ENCODE peak calls at places on chromosomes 7 and 10, in four cellular contexts. L is endodermal cell, T is IMR-90, P is heart left ventricle. W is an unnamed sample. For H3K4me1, the result is how much of the 10 kb centered on the place peaks cover.

GRCh38 chr10:113520606-113521481 is 32.0 kb upstream of the HABP2 start:
- DNase-seq in T (peak), P (peak), L (peak), W (no peak)

GRCh38 chr10:74150151-74151056 is at the start of gene AP3M1:
- DNase-seq in L (peak), T (no peak), P (peak), W (peak)

GRCh38 chr10:110513949-110514348 is 16.2 kb downstream of the DUSP5 start:
- DNase-seq in L (no peak), P (no peak), T (no peak), W (no peak)

GRCh38 chr7:32094516-32094915 is 24.3 kb upstream of the PDE1C start:
- DNase-seq in T (no peak), P (no peak), L (no peak), W (no peak)

GRCh38 chr10:75875740-75876139 is 444.3 kb downstream of the LRMDA start:
- DNase-seq in L (no peak), T (no peak), P (no peak), W (no peak)

GRCh38 chr7:101681170-101682007 is 52.3 kb upstream of the MYL10 start:
- DNase-seq in T (peak), P (peak), L (no peak), W (no peak)

GRCh38 chr10:29130190-29130673 is 158.6 kb upstream of the LYZL1 start:
- DNase-seq in T (peak), P (no peak), L (peak), W (no peak)

GRCh38 chr7:5361446-5362155 is 62.0 kb downstream of the TNRC18 start:
- DNase-seq in T (no peak), P (no peak), L (peak), W (no peak)

GRCh38 chr7:107133396-107133795 is 35.4 kb upstream of the HBP1 start:
- DNase-seq in T (no peak), L (no peak), P (no peak), W (no peak)

GRCh38 chr7:7505936-7506335 is 29.7 kb downstream of the COL28A1 start:
- DNase-seq in T (no peak), P (no peak), L (no peak), W (no peak)

GRCh38 chr10:28457110-28457509 is 75.8 kb upstream of the WAC start:
- DNase-seq in T (no peak), L (no peak), P (no peak), W (no peak)

GRCh38 chr10:27192284-27192683 is 37.1 kb downstream of the MASTL start:
- DNase-seq in T (peak), P (no peak), L (no peak), W (no peak)

GRCh38 chr7:78996013-78996412 is 457.5 kb downstream of the MAGI2 start:
- DNase-seq in T (no peak), L (no peak), P (no peak), W (no peak)

GRCh38 chr7:33882040-33882800 is 23.1 kb upstream of the BMPER start:
- DNase-seq in T (no peak), P (no peak), L (no peak), W (peak)

GRCh38 chr7:158067931-158068482 is 519.6 kb downstream of the PTPRN2 start:
- DNase-seq in L (no peak), P (no peak), T (no peak), W (no peak)

GRCh38 chr7:123974326-123974908 is 49.4 kb downstream of the SPAM1 start:
- DNase-seq in T (no peak), L (no peak), P (no peak), W (no peak)

GRCh38 chr10:17453377-17454091 is 861 bp downstream of the ST8SIA6 start:
- DNase-seq in P (peak), T (no peak), L (peak), W (no peak)

GRCh38 chr10:124087672-124088634 is 5.4 kb downstream of the CHST15 start:
- DNase-seq in T (no peak), P (no peak), L (no peak), W (no peak)

GRCh38 chr10:49768329-49768728 is 6.2 kb upstream of the OGDHL start:
- DNase-seq in P (no peak), T (no peak), L (peak), W (no peak)

GRCh38 chr7:143299840-143300239 is 11.7 kb downstream of the CASP2 start:
- DNase-seq in P (no peak), T (no peak), L (peak), W (no peak)

GRCh38 chr7:44393238-44394111 is 68.1 kb upstream of the CAMK2B start:
- DNase-seq in P (no peak), L (peak), T (no peak), W (peak)

GRCh38 chr10:43238462-43238861 is 28.4 kb downstream of the RASGEF1A start:
- DNase-seq in L (peak), P (no peak), T (no peak), W (no peak)

GRCh38 chr10:32036922-32037321 is 19.3 kb downstream of the KIF5B start:
- DNase-seq in L (no peak), T (no peak), P (no peak), W (no peak)

GRCh38 chr10:33005322-33006282 is 47.6 kb upstream of the ITGB1 start:
- DNase-seq in P (peak), L (peak), T (peak), W (no peak)

GRCh38 chr7:135175931-135176330 is 5.4 kb upstream of the CYREN start:
- DNase-seq in P (no peak), T (no peak), L (no peak), W (no peak)

GRCh38 chr7:150942591-150943452 is 35.3 kb downstream of the KCNH2 start:
- DNase-seq in T (no peak), P (no peak), L (no peak), W (no peak)

GRCh38 chr7:36372156-36372555 is 17.5 kb upstream of the ANLN start:
- DNase-seq in L (no peak), T (no peak), P (no peak), W (no peak)

GRCh38 chr10:94314913-94315545 is 47.7 kb downstream of the NOC3L start:
- DNase-seq in T (peak), L (peak), P (no peak), W (no peak)

GRCh38 chr10:28833313-28833712 is 156.0 kb downstream of the BAMBI start:
- DNase-seq in T (no peak), L (no peak), P (no peak), W (no peak)

GRCh38 chr7:76129366-76129765 is 72.3 kb upstream of the SRRM3 start:
- DNase-seq in L (no peak), P (no peak), T (peak), W (no peak)

DNA sequence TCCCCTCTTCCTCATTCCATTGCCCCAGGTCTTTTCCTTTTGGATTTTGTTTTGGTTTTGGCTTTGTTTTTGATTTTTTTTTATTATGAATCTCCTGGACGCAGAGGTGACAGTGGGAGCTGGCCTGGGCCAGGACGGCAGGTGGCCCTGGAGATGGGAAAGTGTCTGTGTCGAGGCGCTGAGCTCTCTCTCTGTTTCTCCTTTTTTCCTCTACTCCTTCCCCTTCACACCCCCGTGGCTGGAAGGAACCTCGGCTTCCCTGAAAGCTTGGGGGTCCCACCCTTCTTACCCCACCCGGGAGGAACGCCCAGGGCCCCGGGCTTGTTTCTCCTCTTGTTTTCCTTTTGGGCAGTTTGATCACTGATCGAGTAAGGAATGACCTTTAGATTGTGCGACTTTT is 13.2 kb downstream of the TRIM8 start:
- DNase-seq in P (no peak), T (no peak), L (no peak), W (no peak)
- H3K4me1 ChIP-seq in P (half or more), T (under half), L (under half), W (half or more)

GRCh38 chr7:19405546-19405945 is 260.3 kb upstream of the FERD3L start:
- DNase-seq in P (no peak), L (no peak), T (peak), W (no peak)
- H3K27ac ChIP-seq in P (no peak), L (no peak), T (peak), W (no peak)

GRCh38 chr7:13920053-13920697 is 69.3 kb downstream of the ETV1 start:
- DNase-seq in L (peak), P (peak), T (peak), W (no peak)
- TF ChIP-seq CTCF in L (no peak), P (no peak), T (no peak), W (no peak)

DNA sequence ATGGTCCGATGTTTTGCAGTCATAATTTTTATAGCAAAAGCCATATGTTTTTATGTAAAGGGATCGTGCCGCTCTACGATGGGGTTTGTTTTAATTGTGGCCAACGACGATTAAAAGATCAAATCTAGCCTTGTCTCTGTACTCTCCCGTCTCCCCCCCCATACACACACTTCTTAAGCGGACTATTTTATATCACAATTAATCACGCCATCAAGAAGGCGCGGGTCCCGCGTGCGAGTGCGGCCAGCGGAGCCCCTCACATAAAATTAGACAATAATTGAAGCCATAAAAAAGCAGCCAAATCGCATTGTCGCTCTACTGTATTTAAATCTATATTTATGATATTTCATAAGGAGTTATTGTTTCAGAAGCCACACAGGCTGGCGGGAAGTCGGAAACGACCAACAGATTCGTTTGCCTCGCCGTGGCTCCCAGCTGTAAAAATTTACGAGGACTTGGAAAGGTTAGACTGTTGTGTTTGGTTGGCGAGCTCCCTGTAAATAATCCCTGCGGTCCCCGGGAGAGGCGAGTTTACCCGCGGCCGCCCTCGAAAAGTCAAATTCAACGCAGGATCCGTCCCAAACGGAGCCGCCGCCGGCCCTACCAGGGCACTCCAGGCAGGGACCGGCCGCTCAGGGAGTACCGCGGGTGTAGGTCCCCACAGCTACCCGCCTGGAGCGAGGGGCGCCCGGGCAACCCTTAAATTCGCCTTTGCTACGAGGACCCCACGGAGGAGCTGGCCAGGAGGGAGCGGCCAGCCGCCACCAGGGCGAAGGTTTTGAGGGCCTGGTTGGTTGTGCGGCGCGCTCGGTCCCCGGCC is 528 bp upstream of the HOXA9 start:
- DNase-seq in T (no peak), P (no peak), L (no peak), W (no peak)
- H3K4me1 ChIP-seq in T (under half), P (under half), L (under half), W (under half)

GRCh38 chr10:62068464-62068863 is 167.0 kb downstream of the ARID5B start:
- DNase-seq in L (no peak), T (no peak), P (no peak), W (no peak)

GRCh38 chr10:62071846-62072281 is 170.4 kb downstream of the ARID5B start:
- DNase-seq in T (peak), P (no peak), L (no peak), W (no peak)

GRCh38 chr10:62072901-62073300 is 171.4 kb downstream of the ARID5B start:
- DNase-seq in T (no peak), P (no peak), L (no peak), W (no peak)

GRCh38 chr10:62067560-62067959 is 166.1 kb downstream of the ARID5B start:
- DNase-seq in L (no peak), P (no peak), T (no peak), W (no peak)

GRCh38 chr10:62069452-62070191 is 168.1 kb downstream of the ARID5B start:
- DNase-seq in L (no peak), T (no peak), P (no peak), W (no peak)
- H3K27ac ChIP-seq in L (no peak), T (no peak), P (peak), W (peak)

GRCh38 chr7:116293139-116293538 is 82.8 kb downstream of the TES start:
- DNase-seq in T (no peak), L (no peak), P (no peak), W (no peak)
- TF ChIP-seq CTCF in T (no peak), L (peak), P (no peak), W (no peak)

DNA sequence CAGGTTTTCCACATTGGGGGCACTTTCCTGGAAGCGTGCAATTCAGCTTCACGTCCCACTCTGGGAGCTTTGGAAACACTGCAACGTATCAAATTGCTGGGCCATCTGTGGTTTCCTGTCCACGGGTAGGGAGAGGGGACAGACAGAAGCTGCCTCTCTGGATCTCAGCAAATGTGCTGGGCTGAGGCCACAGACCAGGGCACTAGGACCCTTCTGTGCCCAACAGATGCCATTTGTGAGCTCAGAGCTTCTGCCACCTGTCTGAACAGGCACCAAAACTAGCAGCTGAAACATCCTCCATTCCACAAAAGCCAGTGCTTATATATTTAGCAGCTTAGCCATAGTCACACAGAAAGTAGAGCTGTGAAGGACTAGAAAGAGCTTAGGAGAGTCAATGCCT is 40.9 kb upstream of the FRMD4A start:
- DNase-seq in L (no peak), P (no peak), T (no peak), W (no peak)
- H3K4me1 ChIP-seq in L (under half), P (under half), T (under half), W (under half)

GRCh38 chr7:85573849-85574248 is 387.0 kb upstream of the SEMA3D start:
- DNase-seq in T (no peak), L (no peak), P (no peak), W (no peak)

GRCh38 chr7:85567983-85568382 is 381.1 kb upstream of the SEMA3D start:
- DNase-seq in T (no peak), L (no peak), P (no peak), W (no peak)

DNA sequence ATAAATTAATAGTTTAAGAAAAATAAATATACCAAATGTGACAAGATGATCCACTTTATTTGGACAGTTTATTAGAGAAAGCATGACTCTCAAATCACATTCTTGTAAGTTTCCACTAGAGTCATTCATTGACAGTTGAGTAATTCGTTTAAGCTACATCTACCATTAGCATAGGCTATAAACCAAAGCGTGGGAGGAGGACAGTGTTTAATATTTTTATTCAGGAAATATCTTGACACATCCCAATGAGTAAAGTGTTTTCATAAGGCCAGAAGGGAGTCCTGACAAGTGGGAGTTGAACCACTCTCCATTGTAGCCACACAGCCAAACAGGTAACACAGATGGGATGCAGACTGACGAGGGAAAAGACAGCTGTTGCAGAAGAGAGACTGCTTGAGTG is 386.5 kb upstream of the SEMA3D start:
- DNase-seq in T (no peak), P (no peak), L (no peak), W (no peak)
- H3K27ac ChIP-seq in T (no peak), P (no peak), L (no peak), W (no peak)

DNA sequence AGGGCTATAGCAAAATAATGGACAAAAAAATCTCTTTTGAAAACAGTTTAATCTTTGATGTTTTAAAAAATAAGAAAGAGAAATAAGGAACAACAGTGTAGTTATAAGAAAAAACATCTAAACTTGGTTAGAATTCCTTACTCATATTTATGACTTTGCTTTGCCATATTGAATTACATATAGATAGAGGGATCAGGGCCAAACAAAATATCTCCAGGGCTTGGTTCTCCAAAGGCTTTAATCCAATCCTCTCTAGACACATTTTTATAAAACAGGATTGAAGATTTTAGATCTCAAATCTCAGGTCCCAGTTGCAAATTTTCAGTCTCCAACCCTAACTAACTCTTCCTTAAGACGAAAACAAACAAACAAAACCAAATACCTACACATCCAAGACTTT is 72.6 kb upstream of the RHOBTB1 start:
- DNase-seq in L (no peak), P (no peak), T (no peak), W (no peak)
- TF ChIP-seq CTCF in L (no peak), P (no peak), T (no peak), W (no peak)

DNA sequence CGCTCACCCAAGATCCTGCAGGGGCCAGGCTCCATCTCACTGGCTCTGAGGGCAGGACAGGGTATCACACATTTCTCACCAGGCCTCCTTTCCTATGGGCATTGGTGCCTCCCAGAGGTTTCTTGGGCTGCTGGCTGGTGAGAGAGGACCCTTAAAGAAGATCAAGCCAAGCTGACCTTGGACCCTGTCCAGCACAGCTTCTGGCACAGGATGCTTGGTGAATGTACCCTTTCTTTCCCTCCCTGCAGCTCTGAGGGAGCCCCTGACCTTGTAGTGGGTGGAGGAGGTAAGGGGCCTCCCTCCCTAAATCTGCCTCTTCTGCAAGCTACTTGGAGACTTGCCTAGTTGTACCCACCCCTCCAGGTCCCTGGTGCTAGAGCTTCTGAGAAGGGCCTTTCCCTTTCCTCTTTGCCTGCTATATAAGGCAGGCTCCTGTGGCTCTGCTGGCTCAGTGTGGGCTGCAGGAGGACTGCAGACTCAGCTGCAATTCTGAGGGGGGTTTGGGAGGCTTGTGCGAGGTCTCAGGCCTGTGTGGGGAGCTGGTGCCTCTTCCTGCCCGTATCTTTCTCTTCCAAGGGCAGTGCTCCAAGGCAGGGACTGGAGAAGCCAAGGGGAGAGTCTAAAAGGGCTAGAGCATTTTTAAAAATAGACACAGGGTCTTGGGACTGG is 11.8 kb upstream of the TRIM8 start:
- DNase-seq in L (peak), T (peak), P (no peak), W (no peak)
- H3K4me1 ChIP-seq in L (under half), T (half or more), P (half or more), W (half or more)

W was measured in esophagus muscularis mucosa.